ENCODE peak calls at places on chromosomes 12 and 14, in nine cellular contexts. A, F, Z, I, D, T, P, X and C are unnamed samples.

GRCh38 chr12:40616383-40616900 is 75.8 kb upstream of the CNTN1 start:
- DNase-seq in T (no peak), X (no peak), Z (no peak), D (no peak), A (no peak), P (no peak), F (no peak), I (no peak), C (no peak)

GRCh38 chr12:118060301-118061010 is 523 bp downstream of the WSB2 start:
- DNase-seq in X (no peak), I (no peak), P (no peak), F (peak), Z (peak), D (peak), T (no peak), A (no peak), C (no peak)

GRCh38 chr12:38124247-38125012 is 192.1 kb upstream of the ALG10B start:
- DNase-seq in A (no peak), P (no peak), F (no peak), T (no peak), I (no peak), Z (no peak), D (no peak), X (no peak), C (no peak)

GRCh38 chr14:105528859-105529505 is 2.6 kb downstream of the TMEM121 start:
- DNase-seq in X (no peak), D (peak), I (peak), F (no peak), A (no peak), T (no peak), Z (no peak), P (no peak), C (peak)

GRCh38 chr12:70305794-70306193 is 60.3 kb upstream of the KCNMB4 start:
- DNase-seq in A (no peak), X (no peak), T (no peak), Z (no peak), P (peak), F (no peak), D (no peak), I (no peak), C (no peak)

GRCh38 chr12:12673296-12673695 is 22.7 kb downstream of the GPR19 start:
- DNase-seq in X (no peak), Z (no peak), F (no peak), T (no peak), I (no peak), A (no peak), P (no peak), D (no peak), C (no peak)

GRCh38 chr12:49776413-49776812 is 35.1 kb downstream of the TMBIM6 start:
- DNase-seq in I (peak), A (peak), D (peak), X (no peak), P (no peak), Z (no peak), F (no peak), T (peak), C (peak)

GRCh38 chr14:21299562-21300130 is 19.8 kb downstream of the RPGRIP1 start:
- DNase-seq in P (no peak), Z (no peak), I (no peak), D (no peak), A (no peak), F (no peak), T (no peak), X (no peak), C (no peak)

GRCh38 chr14:103628684-103629502 is at the start of gene KLC1:
- DNase-seq in A (peak), Z (peak), P (no peak), I (peak), X (peak), F (peak), D (peak), T (peak), C (peak)

GRCh38 chr12:13135336-13136178 is 32.1 kb upstream of the GSG1 start:
- DNase-seq in P (peak), Z (peak), X (no peak), F (no peak), A (peak), T (no peak), I (no peak), D (no peak), C (no peak)

GRCh38 chr14:68774771-68775613 is 17.9 kb downstream of the ZFP36L1 start:
- DNase-seq in I (no peak), D (no peak), P (no peak), T (no peak), F (no peak), Z (no peak), A (peak), X (no peak), C (no peak)

GRCh38 chr12:97312570-97313135 is 150.0 kb upstream of the RMST start:
- DNase-seq in A (no peak), T (no peak), P (no peak), D (no peak), F (no peak), X (no peak), I (no peak), Z (no peak), C (no peak)

GRCh38 chr12:81987351-81987750 is 228.2 kb upstream of the PPFIA2 start:
- DNase-seq in D (no peak), A (no peak), Z (no peak), P (no peak), X (no peak), I (no peak), F (no peak), T (no peak), C (no peak)

GRCh38 chr14:73613046-73613383 is 698 bp downstream of the ACOT6 start:
- DNase-seq in P (no peak), F (no peak), Z (no peak), I (no peak), D (no peak), X (no peak), T (peak), A (no peak), C (no peak)

GRCh38 chr12:56935157-56935556 is 949 bp upstream of the SDR9C7 start:
- DNase-seq in Z (no peak), P (no peak), A (no peak), T (no peak), X (no peak), F (no peak), I (no peak), D (no peak), C (no peak)

GRCh38 chr14:98237939-98238338 is 1034.1 kb downstream of the BCL11B start:
- DNase-seq in X (no peak), Z (no peak), I (no peak), T (no peak), P (no peak), D (no peak), F (no peak), A (no peak), C (no peak)

GRCh38 chr12:49069507-49070346 is at the start of gene RHEBL1:
- DNase-seq in F (peak), I (peak), T (peak), P (peak), D (peak), X (peak), A (peak), Z (peak), C (peak)

GRCh38 chr12:8038659-8039114 is 6.2 kb downstream of the FOXJ2 start:
- DNase-seq in F (peak), X (no peak), Z (no peak), A (peak), I (no peak), D (peak), T (peak), P (no peak), C (no peak)

GRCh38 chr12:53231859-53232640 is at the start of gene RARG:
- DNase-seq in T (no peak), D (peak), I (peak), F (peak), Z (peak), P (no peak), A (no peak), X (no peak), C (no peak)

GRCh38 chr14:92403981-92404380 is 81.0 kb downstream of the SLC24A4 start:
- DNase-seq in I (no peak), A (no peak), F (no peak), D (no peak), Z (no peak), T (no peak), P (no peak), X (no peak), C (no peak)

GRCh38 chr12:86496595-86496994 is 240.4 kb upstream of the MGAT4C start:
- DNase-seq in P (no peak), F (no peak), A (no peak), I (no peak), D (no peak), X (no peak), Z (no peak), T (no peak), C (no peak)

GRCh38 chr14:28651148-28651547 is 115.4 kb upstream of the FOXG1 start:
- DNase-seq in Z (no peak), X (no peak), D (no peak), F (no peak), T (peak), I (no peak), P (peak), A (no peak), C (no peak)

GRCh38 chr12:132736913-132737312 is 24.7 kb downstream of the ANKLE2 start:
- DNase-seq in F (no peak), T (no peak), A (no peak), P (no peak), I (no peak), Z (no peak), X (no peak), D (no peak), C (no peak)

GRCh38 chr12:95998611-95999300 is 2.6 kb upstream of the HAL start:
- DNase-seq in X (no peak), A (no peak), T (peak), D (no peak), F (peak), P (peak), I (peak), Z (peak), C (no peak)